ENCODE peak calls at places on chromosomes 3 and 15, in seven cellular contexts. I is BE2C, J is neural crest cell, U is GM23338, H is transverse colon, L is PC-3, V is AG04449. D is an unnamed sample.

GRCh38 chr3:159796226-159796625 is 192.4 kb upstream of the IL12A start:
- DNase-seq in U (no peak), V (no peak), H (no peak), L (no peak), I (no peak), J (no peak), D (no peak)

GRCh38 chr3:99409961-99410360 is 228.4 kb upstream of the COL8A1 start:
- DNase-seq in L (no peak), J (no peak), I (no peak), U (no peak), V (no peak), H (no peak), D (no peak)

GRCh38 chr15:90316139-90316538 is 35.9 kb upstream of the ZNF774 start:
- DNase-seq in U (no peak), J (no peak), I (no peak), V (no peak), L (peak), H (no peak), D (no peak)

GRCh38 chr3:61903931-61904657 is 342.7 kb downstream of the PTPRG start:
- DNase-seq in J (no peak), H (no peak), I (peak), U (no peak), L (no peak), V (no peak), D (peak)

GRCh38 chr3:41640076-41640475 is 321.8 kb downstream of the ULK4 start:
- DNase-seq in H (no peak), V (no peak), I (no peak), J (no peak), L (peak), U (no peak), D (no peak)

GRCh38 chr3:10788451-10788850 is 27.6 kb upstream of the SLC6A11 start:
- DNase-seq in J (no peak), V (no peak), H (no peak), I (no peak), U (no peak), L (no peak), D (no peak)

GRCh38 chr3:171825222-171825828 is 15.0 kb upstream of the PLD1 start:
- DNase-seq in U (peak), H (no peak), L (no peak), V (no peak), I (no peak), J (no peak), D (peak)

GRCh38 chr3:14561051-14561634 is 21.0 kb upstream of the GRIP2 start:
- DNase-seq in V (no peak), J (no peak), U (no peak), H (no peak), I (no peak), L (peak), D (peak)

GRCh38 chr3:44993471-44994205 is 17.6 kb downstream of the EXOSC7 start:
- DNase-seq in I (no peak), L (peak), V (no peak), H (no peak), J (no peak), U (no peak), D (peak)

GRCh38 chr15:74396445-74397238 is 29.2 kb upstream of the CYP11A1 start:
- DNase-seq in L (peak), H (peak), J (no peak), U (no peak), V (no peak), I (no peak), D (peak)

GRCh38 chr3:148026009-148026588 is 616.9 kb downstream of the ZIC1 start:
- DNase-seq in V (no peak), I (no peak), H (no peak), J (no peak), L (no peak), U (no peak), D (no peak)

GRCh38 chr3:45225465-45226205 is 452 bp downstream of the TMEM158 start:
- DNase-seq in J (peak), U (peak), I (peak), L (peak), H (no peak), V (no peak), D (peak)

GRCh38 chr3:154428369-154429206 is 1.4 kb downstream of the GPR149 start:
- DNase-seq in J (no peak), L (no peak), H (no peak), U (peak), I (peak), V (no peak), D (no peak)

GRCh38 chr3:188243124-188243795 is 89.3 kb downstream of the LPP start:
- DNase-seq in U (no peak), H (no peak), V (no peak), L (peak), J (no peak), I (no peak), D (peak)

GRCh38 chr3:29373016-29373690 is 92.3 kb downstream of the RBMS3 start:
- DNase-seq in I (no peak), H (no peak), U (no peak), V (no peak), L (no peak), J (no peak), D (no peak)

GRCh38 chr3:12758025-12758830 is 831 bp downstream of the TMEM40 start:
- DNase-seq in H (no peak), J (no peak), L (peak), V (no peak), I (no peak), U (peak), D (peak)

GRCh38 chr3:177554900-177555759 is 357.8 kb upstream of the TBL1XR1 start:
- DNase-seq in U (peak), I (no peak), J (no peak), H (peak), L (peak), V (no peak), D (peak)

GRCh38 chr3:58857423-58857822 is 190.8 kb upstream of the FAM3D start:
- DNase-seq in H (no peak), U (no peak), I (no peak), V (no peak), J (no peak), L (no peak), D (no peak)

GRCh38 chr15:75195122-75195765 is 6.4 kb upstream of the C15orf39 start:
- DNase-seq in U (peak), J (peak), I (peak), L (no peak), V (no peak), H (peak), D (no peak)

GRCh38 chr3:79392479-79392878 is 375.3 kb downstream of the ROBO1 start:
- DNase-seq in U (no peak), J (no peak), H (no peak), L (no peak), I (no peak), V (no peak), D (no peak)

GRCh38 chr15:49471733-49472132 is 48.7 kb downstream of the FGF7 start:
- DNase-seq in V (no peak), J (no peak), L (no peak), I (no peak), U (no peak), H (peak), D (no peak)

GRCh38 chr15:63277893-63278505 is 594 bp downstream of the APH1B start:
- DNase-seq in U (peak), I (no peak), J (no peak), L (peak), V (no peak), H (no peak), D (no peak)

GRCh38 chr3:24242012-24242698 is 252.5 kb downstream of the THRB start:
- DNase-seq in H (no peak), L (peak), V (no peak), I (no peak), U (peak), J (no peak), D (peak)

GRCh38 chr3:125394406-125394805 is 19.3 kb upstream of the ZNF148 start:
- DNase-seq in J (no peak), V (no peak), I (no peak), H (no peak), U (no peak), L (no peak), D (no peak)

GRCh38 chr3:112561085-112561692 is 573 bp downstream of the ATG3 start:
- DNase-seq in V (peak), J (peak), L (peak), I (peak), U (peak), H (peak), D (peak)

GRCh38 chr15:51051776-51052175 is 42.9 kb downstream of the TNFAIP8L3 start:
- DNase-seq in I (peak), J (no peak), L (no peak), U (no peak), V (no peak), H (peak), D (peak)

GRCh38 chr3:148971819-148972218 is 19.5 kb upstream of the GYG1 start:
- DNase-seq in L (no peak), H (no peak), U (no peak), I (no peak), J (no peak), V (peak), D (no peak)

GRCh38 chr3:34212671-34213070 is 414.2 kb downstream of the PDCD6IP start:
- DNase-seq in H (no peak), L (no peak), J (no peak), I (no peak), U (no peak), V (peak), D (peak)

GRCh38 chr3:174957581-174958001 is 98.5 kb downstream of the NAALADL2 start:
- DNase-seq in I (no peak), H (no peak), J (no peak), V (peak), U (no peak), L (peak), D (no peak)

GRCh38 chr3:44065311-44065710 is 176.4 kb upstream of the TOPAZ1 start:
- DNase-seq in H (no peak), J (no peak), I (no peak), U (no peak), V (no peak), L (peak), D (peak)

DNA sequence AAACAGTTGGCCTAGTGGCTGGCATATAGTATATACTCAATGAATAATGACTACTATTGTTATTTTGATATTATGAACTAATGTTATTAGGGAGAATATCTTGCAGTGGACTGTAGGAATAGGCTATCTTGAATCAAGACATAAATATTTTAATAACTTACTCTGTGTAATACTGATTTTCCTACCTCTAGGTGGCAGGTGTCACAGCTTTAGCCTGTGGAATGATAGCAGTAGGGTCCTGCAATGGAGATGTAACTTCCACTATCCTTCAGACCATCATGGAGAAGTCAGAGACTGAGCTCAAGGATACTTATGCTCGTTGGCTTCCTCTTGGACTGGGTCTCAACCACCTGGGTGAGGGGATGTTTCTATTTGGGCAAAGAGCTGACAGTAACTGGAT is 6.5 kb downstream of the PSMD2 start:
- DNase-seq in L (peak), J (no peak), H (no peak), V (no peak), I (no peak), U (no peak), D (peak)
- TF ChIP-seq CTCF in L (peak), J (peak), H (peak), V (peak), I (peak), U (peak), D (peak)

DNA sequence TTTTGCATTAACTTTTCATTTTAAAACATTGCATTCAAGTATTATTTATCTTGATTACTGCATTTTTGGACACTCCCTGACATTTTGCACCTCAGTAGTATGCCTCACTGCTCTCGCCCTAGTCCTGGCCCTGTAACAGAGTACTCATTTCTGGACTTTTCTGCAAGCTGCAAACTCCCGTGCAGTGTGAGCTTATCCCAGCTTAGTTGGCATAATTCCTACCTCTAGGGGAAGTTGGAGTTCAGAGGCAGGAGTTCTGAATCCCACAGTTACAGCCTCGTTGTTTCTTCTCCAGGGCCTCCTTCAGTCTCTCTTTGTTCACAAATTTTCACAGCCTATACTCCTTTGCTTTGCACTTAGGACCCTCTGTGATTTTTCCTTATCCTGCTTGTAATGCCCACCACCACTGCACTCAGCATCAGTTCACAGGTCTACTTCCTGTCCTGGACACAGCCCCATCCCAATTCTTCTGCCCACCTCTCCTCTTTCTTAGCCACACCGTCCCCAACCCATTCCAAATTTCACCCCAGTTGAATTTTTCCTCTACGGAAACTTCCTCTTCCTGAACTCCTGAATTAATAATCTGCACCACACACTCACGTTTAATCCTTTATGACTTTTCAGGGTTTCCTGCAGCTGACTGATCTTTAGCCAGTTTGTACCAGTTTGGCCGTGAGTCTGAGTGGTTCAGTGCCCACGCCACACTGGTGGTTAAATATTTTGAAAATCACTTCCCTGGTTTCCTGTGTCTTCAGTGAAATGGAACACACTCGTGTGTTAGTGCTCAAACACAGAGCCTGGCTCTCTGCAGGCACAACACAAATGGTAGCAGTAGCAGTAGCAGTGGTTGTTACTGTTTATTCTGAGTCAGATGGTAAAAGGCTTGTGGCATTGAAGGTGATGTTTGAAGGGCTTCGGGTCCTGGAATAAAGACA is 6.3 kb upstream of the CTSH start:
- DNase-seq in L (peak), V (no peak), J (no peak), H (no peak), U (no peak), I (no peak), D (no peak)
- TF ChIP-seq CTCF in L (peak), V (peak), J (peak), H (no peak), U (no peak), I (peak), D (no peak)

DNA sequence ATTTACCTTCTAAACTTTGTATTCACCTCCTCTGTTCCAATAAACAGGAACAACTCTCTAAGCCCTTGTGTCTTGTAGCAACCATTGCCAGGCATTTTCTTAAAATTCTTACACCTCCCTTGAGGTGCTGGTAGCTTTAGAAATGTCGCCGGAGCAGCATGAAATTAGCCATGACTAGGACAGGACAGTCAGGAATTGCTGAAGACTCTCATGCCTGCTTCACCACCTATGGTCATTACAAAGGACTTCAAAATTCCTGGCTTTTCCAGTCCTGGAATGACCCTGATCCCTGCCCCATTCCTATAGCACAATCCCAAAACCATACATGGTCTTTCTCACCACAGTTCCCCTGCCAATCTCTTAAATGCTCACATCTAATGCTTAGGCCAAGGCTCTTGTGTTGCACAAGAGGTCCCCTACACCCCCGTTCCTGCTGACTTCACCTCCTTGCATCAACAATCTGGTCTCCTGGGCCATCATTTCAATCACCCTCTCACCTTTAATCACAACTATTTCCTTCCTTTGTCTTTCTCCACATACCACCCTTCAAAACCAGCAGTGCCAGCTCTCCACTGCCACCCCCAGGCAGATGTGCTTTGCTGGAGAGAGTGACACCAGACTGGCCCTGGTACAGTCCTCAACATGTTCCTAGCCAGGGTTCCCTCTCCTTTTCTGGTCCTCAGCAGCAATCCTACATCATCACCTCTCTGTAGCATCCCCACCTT is 113.2 kb upstream of the TJP1 start:
- DNase-seq in U (peak), J (no peak), H (peak), V (no peak), I (no peak), L (peak), D (peak)
- TF ChIP-seq CTCF in U (peak), J (no peak), H (peak), V (no peak), I (peak), L (peak), D (no peak)

DNA sequence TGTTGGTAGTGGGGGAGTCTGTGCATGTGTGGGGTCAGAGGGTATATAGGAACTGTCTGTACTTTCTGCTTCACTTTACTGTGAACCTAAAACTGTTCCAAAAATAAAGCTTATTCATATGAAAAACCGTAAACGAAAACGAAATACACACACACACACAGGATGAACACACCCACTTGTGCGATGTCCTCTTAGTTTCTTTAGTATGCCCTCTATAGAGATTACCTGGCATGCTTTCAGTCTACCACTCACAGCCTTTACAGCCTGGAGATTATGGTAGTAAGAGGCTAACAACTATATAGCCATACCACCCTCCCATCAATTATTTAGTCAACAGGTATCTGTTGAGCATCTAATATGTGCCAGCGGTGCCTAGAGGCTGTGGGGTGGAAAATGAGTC is 60.0 kb upstream of the UBE3A start:
- DNase-seq in V (no peak), H (no peak), J (no peak), L (no peak), I (no peak), U (no peak), D (no peak)
- TF ChIP-seq CTCF in V (no peak), H (no peak), J (no peak), L (no peak), I (no peak), U (no peak), D (no peak)

DNA sequence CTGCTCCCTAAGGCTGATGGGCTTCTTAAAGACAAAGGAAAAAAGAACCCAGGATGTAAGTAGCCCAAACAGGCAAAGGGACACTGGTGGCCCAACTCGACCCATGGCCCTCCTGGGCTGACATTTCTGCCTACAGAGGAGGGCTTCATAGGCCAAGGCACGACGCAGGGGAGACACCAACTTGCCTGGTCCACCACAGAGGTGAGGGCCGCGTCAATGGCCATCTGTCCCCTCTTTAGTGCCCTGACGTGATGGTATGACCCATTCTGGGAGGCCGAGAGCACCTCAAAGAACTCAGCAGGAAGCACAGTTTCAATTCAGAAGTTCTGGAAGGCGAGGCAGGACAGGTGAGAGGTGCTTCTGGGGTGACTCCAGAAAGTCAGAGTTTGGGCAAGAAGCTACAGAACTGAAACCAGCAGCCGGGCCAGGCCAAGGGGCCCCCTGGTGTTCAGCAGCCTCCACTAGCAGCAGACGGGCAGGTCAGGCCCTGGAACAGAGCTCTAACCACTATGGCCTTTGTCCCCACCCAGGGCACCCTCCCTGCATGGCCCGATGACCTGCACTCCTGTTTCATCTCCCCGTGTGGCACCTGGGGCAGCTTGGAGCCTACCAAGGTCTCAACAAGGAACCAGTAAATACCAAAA is 45.1 kb downstream of the HMCES start:
- DNase-seq in H (peak), J (no peak), I (no peak), U (no peak), L (no peak), V (no peak), D (no peak)
- TF ChIP-seq CTCF in H (no peak), J (no peak), I (peak), U (no peak), L (no peak), V (peak), D (no peak)